ENCODE peak calls at places on chromosomes 2 and 18, in ten cellular contexts. X, C, Z, P, U, V, N, A, B and E are unnamed samples.

GRCh38 chr2:137192366-137193315 is 427.3 kb downstream of the THSD7B start:
- DNase-seq in X (no peak), A (no peak), C (no peak), U (no peak), P (peak), V (no peak), B (no peak), N (no peak), Z (no peak), E (no peak)

GRCh38 chr18:9147440-9148238 is 11.1 kb downstream of the ANKRD12 start:
- DNase-seq in X (no peak), N (no peak), P (peak), C (no peak), Z (peak), U (no peak), A (no peak), B (peak), V (peak), E (no peak)

GRCh38 chr2:132489150-132489549 is 72.5 kb downstream of the GPR39 start:
- DNase-seq in P (no peak), B (no peak), Z (no peak), N (no peak), U (no peak), C (no peak), A (no peak), X (no peak), V (peak), E (no peak)

GRCh38 chr2:33529771-33530481 is 53.5 kb downstream of the RASGRP3 start:
- DNase-seq in C (no peak), B (no peak), A (no peak), U (no peak), X (no peak), P (peak), N (no peak), V (peak), Z (peak), E (no peak)

GRCh38 chr2:8656160-8656641 is 25.7 kb upstream of the ID2 start:
- DNase-seq in A (no peak), P (no peak), X (no peak), C (no peak), Z (no peak), B (no peak), N (no peak), V (peak), U (no peak), E (no peak)

GRCh38 chr2:64222351-64222750 is 78.1 kb upstream of the PELI1 start:
- DNase-seq in C (no peak), V (peak), A (no peak), P (no peak), U (no peak), Z (no peak), N (no peak), B (no peak), X (no peak), E (no peak)

GRCh38 chr2:28567076-28567471 is 71.2 kb downstream of the PLB1 start:
- DNase-seq in P (no peak), N (peak), Z (no peak), A (no peak), U (no peak), B (no peak), V (no peak), C (no peak), X (peak), E (no peak)

GRCh38 chr2:192570786-192571185 is 376.1 kb upstream of the TMEFF2 start:
- DNase-seq in U (no peak), Z (no peak), A (no peak), X (no peak), P (no peak), V (no peak), C (no peak), B (no peak), N (no peak), E (no peak)

GRCh38 chr2:73937103-73937885 is 10.6 kb downstream of the DGUOK start:
- DNase-seq in Z (no peak), C (no peak), X (no peak), V (no peak), P (no peak), A (no peak), B (no peak), N (no peak), U (no peak), E (no peak)

GRCh38 chr2:158509928-158510797 is 53.4 kb downstream of the PKP4 start:
- DNase-seq in B (no peak), X (no peak), U (no peak), N (no peak), C (no peak), A (no peak), Z (no peak), V (peak), P (peak), E (no peak)

GRCh38 chr2:58261215-58261614 is 20.1 kb upstream of the FANCL start:
- DNase-seq in A (no peak), B (no peak), C (no peak), V (no peak), Z (no peak), N (no peak), X (no peak), P (no peak), U (no peak), E (no peak)

GRCh38 chr2:208268553-208268952 is 2.5 kb downstream of the PIKFYVE start:
- DNase-seq in X (no peak), V (no peak), P (no peak), N (no peak), Z (no peak), B (no peak), U (no peak), A (no peak), C (no peak), E (no peak)

GRCh38 chr2:136238214-136238551 is 120.2 kb upstream of the CXCR4 start:
- DNase-seq in V (no peak), C (no peak), N (no peak), A (no peak), Z (no peak), X (no peak), U (no peak), P (no peak), B (no peak), E (no peak)

GRCh38 chr2:67295851-67296250 is 101.3 kb upstream of the ETAA1 start:
- DNase-seq in P (no peak), B (no peak), V (peak), X (no peak), Z (no peak), U (no peak), C (no peak), A (no peak), N (no peak), E (no peak)

GRCh38 chr2:201452058-201452736 is 657 bp downstream of the STRADB start:
- DNase-seq in V (no peak), C (no peak), P (no peak), A (peak), Z (no peak), U (peak), N (no peak), B (no peak), X (no peak), E (no peak)

GRCh38 chr2:24818721-24819167 is 25.5 kb downstream of the CENPO start:
- DNase-seq in A (no peak), V (peak), P (no peak), B (no peak), X (no peak), U (no peak), C (no peak), Z (no peak), N (no peak), E (no peak)

GRCh38 chr2:169386621-169387235 is 24.4 kb upstream of the LRP2 start:
- DNase-seq in X (no peak), N (no peak), B (no peak), P (no peak), Z (no peak), A (no peak), U (no peak), V (no peak), C (no peak), E (no peak)